ENCODE peak calls at places on chromosomes 16 and 17, in ten cellular contexts. Y, O, A, W, Q, I, F, K, N and U are unnamed samples.

GRCh38 chr17:54956802-54957201 is 11.7 kb downstream of the COX11 start:
- DNase-seq in Y (no peak), A (no peak), K (no peak), O (no peak), N (no peak), W (no peak), I (no peak), F (no peak), Q (no peak), U (no peak)

GRCh38 chr17:32927724-32928526 is at the start of gene TMEM98:
- DNase-seq in F (peak), O (peak), K (peak), W (no peak), A (peak), Q (peak), N (no peak), Y (no peak), I (no peak), U (peak)

GRCh38 chr16:67666032-67666537 is 465 bp downstream of the ENKD1 start:
- DNase-seq in I (no peak), Q (no peak), A (no peak), Y (peak), W (peak), F (no peak), K (peak), O (peak), N (no peak), U (peak)

GRCh38 chr16:49699718-49700117 is 156.2 kb downstream of the ZNF423 start:
- DNase-seq in F (no peak), K (peak), Y (no peak), W (no peak), O (no peak), A (no peak), I (no peak), N (no peak), Q (no peak), U (no peak)

GRCh38 chr17:60163108-60163784 is 13.5 kb downstream of the CA4 start:
- DNase-seq in W (no peak), Y (no peak), A (no peak), Q (no peak), O (no peak), I (no peak), F (no peak), N (no peak), K (no peak), U (no peak)

GRCh38 chr17:80968602-80969029 is 23.0 kb upstream of the CHMP6 start:
- DNase-seq in Y (peak), A (no peak), W (no peak), I (no peak), F (peak), N (no peak), K (no peak), O (no peak), Q (peak), U (peak)

GRCh38 chr17:21213491-21214014 is 408 bp downstream of the TMEM11 start:
- DNase-seq in Q (peak), O (peak), N (no peak), F (no peak), A (peak), W (no peak), I (peak), Y (peak), K (no peak), U (peak)

GRCh38 chr17:19415806-19416775 is 5.1 kb downstream of the RNF112 start:
- DNase-seq in N (no peak), O (no peak), K (no peak), F (no peak), I (no peak), A (no peak), Y (no peak), Q (no peak), W (no peak), U (no peak)

GRCh38 chr17:9037741-9038140 is 16.4 kb downstream of the NTN1 start:
- DNase-seq in Q (no peak), O (no peak), A (no peak), N (no peak), K (no peak), I (no peak), F (no peak), W (no peak), Y (no peak), U (no peak)

GRCh38 chr16:66481081-66481942 is 54.2 kb downstream of the BEAN1 start:
- DNase-seq in Q (no peak), A (peak), K (no peak), I (no peak), N (no peak), F (no peak), W (no peak), O (peak), Y (peak), U (no peak)

GRCh38 chr17:45334701-45335677 is 18.2 kb upstream of the MAP3K14 start:
- DNase-seq in Q (no peak), N (no peak), W (no peak), F (no peak), K (no peak), O (no peak), A (peak), I (no peak), Y (peak), U (no peak)

GRCh38 chr17:40111221-40112128 is 10.3 kb upstream of the MSL1 start:
- DNase-seq in W (peak), Y (peak), I (peak), Q (peak), O (peak), K (peak), F (peak), A (peak), N (peak), U (peak)

GRCh38 chr17:1035546-1036170 is 38.7 kb downstream of the TIMM22 start:
- DNase-seq in Q (no peak), A (no peak), O (no peak), W (no peak), Y (no peak), I (no peak), N (no peak), F (no peak), K (no peak), U (no peak)

GRCh38 chr16:11133344-11133921 is 122.6 kb downstream of the SOCS1 start:
- DNase-seq in O (peak), I (peak), Q (peak), F (peak), W (peak), A (peak), Y (peak), K (peak), N (peak), U (peak)

GRCh38 chr16:66948034-66948821 is 12.8 kb upstream of the CES3 start:
- DNase-seq in W (peak), N (no peak), A (no peak), F (no peak), Q (peak), K (no peak), O (no peak), I (peak), Y (no peak), U (no peak)

GRCh38 chr17:58756246-58757161 is 850 bp downstream of the PPM1E start:
- DNase-seq in I (no peak), W (no peak), Q (peak), F (no peak), Y (no peak), K (no peak), A (no peak), O (peak), N (no peak), U (no peak)

GRCh38 chr16:17403859-17404545 is 66.8 kb downstream of the XYLT1 start:
- DNase-seq in W (no peak), O (no peak), A (no peak), F (no peak), N (no peak), K (no peak), Q (no peak), I (no peak), Y (no peak), U (no peak)

GRCh38 chr16:17408296-17408695 is 62.5 kb downstream of the XYLT1 start:
- DNase-seq in K (no peak), F (no peak), O (no peak), I (no peak), N (no peak), Q (no peak), A (no peak), Y (no peak), W (no peak), U (no peak)

GRCh38 chr16:17403156-17403809 is 67.5 kb downstream of the XYLT1 start:
- DNase-seq in Y (no peak), N (no peak), Q (no peak), W (no peak), K (no peak), A (no peak), F (no peak), I (no peak), O (no peak), U (no peak)

GRCh38 chr16:17407321-17407720 is 63.4 kb downstream of the XYLT1 start:
- DNase-seq in I (no peak), Q (no peak), O (no peak), A (no peak), K (no peak), F (no peak), N (no peak), W (no peak), Y (no peak), U (no peak)

DNA sequence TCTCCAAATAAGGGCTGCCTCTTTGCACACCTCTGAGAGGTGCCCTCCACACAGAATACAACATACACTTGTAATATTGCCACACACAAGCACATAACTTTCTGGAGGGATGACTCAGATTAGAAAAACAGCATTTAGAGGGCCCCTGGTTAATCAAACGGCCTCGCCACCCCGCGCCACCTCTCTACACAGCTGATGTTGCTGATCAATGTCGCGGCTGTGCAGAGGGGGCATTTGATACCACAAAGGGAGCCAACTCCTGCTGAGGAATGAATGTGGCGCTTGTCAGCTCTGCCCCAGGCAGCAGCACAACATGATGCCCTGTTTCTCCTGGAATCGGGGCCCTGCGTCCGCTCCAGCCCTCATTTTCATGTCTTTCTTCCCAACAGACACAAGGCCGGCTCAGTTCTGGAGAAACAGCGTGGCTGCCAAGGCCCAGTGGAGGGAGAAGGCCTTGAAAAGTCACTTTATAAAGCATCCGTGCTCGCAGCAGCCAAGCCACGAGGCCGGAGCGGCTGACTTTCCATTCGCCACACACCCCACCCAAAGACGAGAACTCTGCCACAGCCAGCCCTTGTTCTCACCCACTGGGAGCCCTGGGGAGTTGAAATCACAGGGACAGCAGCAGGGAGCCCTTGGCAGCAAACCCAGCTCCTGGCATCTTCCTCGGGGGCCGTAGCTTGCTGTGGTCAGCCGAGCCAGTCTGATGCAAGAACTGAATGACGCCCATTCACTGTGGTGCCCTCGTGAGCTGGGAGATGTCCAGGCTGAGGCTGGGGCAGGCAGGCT is 65.7 kb downstream of the XYLT1 start:
- DNase-seq in W (no peak), I (no peak), K (peak), Y (peak), F (peak), Q (peak), A (peak), O (peak), N (no peak), U (peak)
- H3K4me3 ChIP-seq in W (no peak), I (no peak), K (no peak), Y (no peak), F (no peak), Q (no peak), A (no peak), O (no peak), N (no peak), U (no peak)

DNA sequence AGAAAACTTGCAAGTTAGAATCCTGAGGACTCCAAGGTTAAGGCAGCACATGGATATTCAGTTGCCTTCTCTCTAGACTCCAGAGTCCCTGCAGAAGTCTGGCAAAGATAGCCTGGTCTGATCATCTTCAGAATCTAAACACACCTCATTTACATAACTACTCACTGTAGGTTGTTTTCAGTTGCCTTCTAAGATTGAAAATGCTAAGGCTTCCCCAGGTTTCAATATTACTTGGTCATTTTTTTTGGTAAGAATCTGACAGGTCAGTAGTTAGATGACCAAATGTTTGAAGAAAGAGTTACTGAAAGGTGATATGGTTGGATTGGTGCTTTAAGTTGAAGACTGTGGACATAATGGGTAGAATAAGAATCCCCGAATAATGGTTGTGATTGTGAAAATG is 205.4 kb upstream of the KCNJ16 start:
- DNase-seq in O (no peak), F (no peak), Y (no peak), W (no peak), Q (no peak), K (no peak), N (no peak), I (no peak), A (no peak), U (no peak)
- H3K4me3 ChIP-seq in O (no peak), F (no peak), Y (no peak), W (no peak), Q (no peak), K (no peak), N (no peak), I (no peak), A (no peak), U (no peak)

DNA sequence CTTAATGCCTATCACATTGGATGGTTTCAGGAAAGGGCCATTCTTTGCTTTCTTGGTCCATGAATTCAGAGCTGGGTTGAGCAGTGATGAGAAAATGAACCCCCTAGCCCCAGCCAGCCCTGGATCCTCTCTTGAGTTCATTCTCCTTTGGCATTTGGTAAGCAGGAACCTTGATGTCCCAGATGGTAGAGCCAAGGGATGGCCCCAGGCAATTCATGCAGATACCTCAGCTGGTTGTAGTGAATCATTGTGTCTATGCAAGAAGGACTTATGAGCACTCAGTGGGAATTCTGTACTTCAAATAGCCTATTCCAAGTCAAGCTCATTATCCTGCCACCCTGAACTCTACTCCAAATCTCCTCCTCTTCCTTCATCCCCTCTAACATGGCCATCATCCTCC is 412.7 kb downstream of the UTP18 start:
- DNase-seq in F (no peak), W (no peak), N (no peak), Y (no peak), I (peak), Q (no peak), O (no peak), K (no peak), A (no peak), U (no peak)
- H3K4me3 ChIP-seq in F (no peak), W (no peak), N (no peak), Y (no peak), I (no peak), Q (no peak), O (no peak), K (no peak), A (no peak), U (no peak)

DNA sequence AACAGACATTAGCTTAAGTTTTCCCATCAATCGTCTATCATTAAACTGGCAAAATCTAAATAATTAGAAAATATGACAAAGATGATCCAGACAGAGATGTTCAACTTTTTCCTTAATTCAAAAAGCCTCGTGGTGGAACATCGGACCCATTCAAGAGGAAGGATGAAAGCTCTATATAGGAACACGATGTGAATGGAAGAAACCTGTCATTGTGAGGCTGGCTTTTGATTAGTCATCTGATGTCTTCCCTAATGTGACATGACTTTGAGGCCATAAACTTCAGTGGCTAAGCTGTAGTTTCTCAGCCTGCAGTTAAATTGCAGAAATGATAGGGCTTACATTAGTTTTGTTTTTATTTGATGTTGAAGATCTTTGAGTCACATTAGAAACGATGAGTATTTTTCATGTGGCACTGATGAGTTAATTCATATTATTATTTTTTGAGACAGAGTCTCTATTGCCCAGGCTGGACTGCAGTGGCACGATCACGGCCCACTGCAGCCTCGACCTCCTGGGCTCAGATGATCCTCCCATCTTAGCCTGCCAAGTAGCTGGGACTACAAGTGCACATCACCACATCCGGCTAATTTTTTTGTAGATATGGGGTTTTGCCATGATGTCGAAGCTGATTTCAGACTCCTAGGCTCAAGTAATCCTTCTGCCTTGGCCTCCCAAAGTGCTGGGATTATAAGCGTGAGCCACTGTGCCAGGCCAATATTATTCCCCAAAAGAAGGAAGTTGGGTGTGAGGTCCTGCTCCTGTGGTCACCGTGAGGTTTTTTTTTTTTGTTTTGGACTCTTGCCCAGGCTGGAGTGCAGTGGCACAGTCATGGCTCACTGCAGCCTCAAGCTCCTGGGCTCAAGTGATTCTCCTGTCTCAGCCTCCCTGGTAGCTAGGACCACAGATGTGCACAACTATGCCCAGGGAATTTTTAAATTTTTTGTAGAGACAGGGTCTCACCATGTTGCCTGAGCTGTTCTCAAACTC is 1.3 kb downstream of the AMZ2 start:
- DNase-seq in I (no peak), Q (no peak), F (no peak), N (no peak), A (no peak), W (no peak), Y (no peak), O (no peak), K (no peak), U (no peak)
- H3K4me3 ChIP-seq in I (peak), Q (no peak), F (no peak), N (peak), A (no peak), W (no peak), Y (no peak), O (no peak), K (peak), U (peak)

GRCh38 chr17:78020717-78021108 is 62.2 kb downstream of the TNRC6C start:
- DNase-seq in K (no peak), Y (no peak), A (no peak), Q (no peak), O (no peak), N (no peak), W (no peak), F (no peak), I (no peak), U (no peak)
- H3K4me3 ChIP-seq in K (no peak), Y (no peak), A (no peak), Q (no peak), O (no peak), N (no peak), W (no peak), F (no peak), I (no peak), U (no peak)

GRCh38 chr17:27545562-27546229 is 85.3 kb upstream of the LGALS9 start:
- DNase-seq in N (no peak), O (peak), Q (no peak), I (no peak), F (peak), K (no peak), A (no peak), W (no peak), Y (peak), U (no peak)

GRCh38 chr17:27542841-27543463 is 86.7 kb downstream of the KSR1 start:
- DNase-seq in N (no peak), O (no peak), Q (no peak), Y (no peak), A (no peak), I (no peak), K (no peak), W (no peak), F (no peak), U (no peak)

GRCh38 chr17:27543464-27543856 is 87.2 kb downstream of the KSR1 start:
- DNase-seq in Y (no peak), F (no peak), A (no peak), O (no peak), K (no peak), W (no peak), N (no peak), I (no peak), Q (no peak), U (no peak)

GRCh38 chr17:27543958-27544349 is 87.0 kb upstream of the LGALS9 start:
- DNase-seq in I (no peak), F (no peak), Q (no peak), N (no peak), Y (no peak), K (no peak), O (no peak), W (no peak), A (no peak), U (no peak)

DNA sequence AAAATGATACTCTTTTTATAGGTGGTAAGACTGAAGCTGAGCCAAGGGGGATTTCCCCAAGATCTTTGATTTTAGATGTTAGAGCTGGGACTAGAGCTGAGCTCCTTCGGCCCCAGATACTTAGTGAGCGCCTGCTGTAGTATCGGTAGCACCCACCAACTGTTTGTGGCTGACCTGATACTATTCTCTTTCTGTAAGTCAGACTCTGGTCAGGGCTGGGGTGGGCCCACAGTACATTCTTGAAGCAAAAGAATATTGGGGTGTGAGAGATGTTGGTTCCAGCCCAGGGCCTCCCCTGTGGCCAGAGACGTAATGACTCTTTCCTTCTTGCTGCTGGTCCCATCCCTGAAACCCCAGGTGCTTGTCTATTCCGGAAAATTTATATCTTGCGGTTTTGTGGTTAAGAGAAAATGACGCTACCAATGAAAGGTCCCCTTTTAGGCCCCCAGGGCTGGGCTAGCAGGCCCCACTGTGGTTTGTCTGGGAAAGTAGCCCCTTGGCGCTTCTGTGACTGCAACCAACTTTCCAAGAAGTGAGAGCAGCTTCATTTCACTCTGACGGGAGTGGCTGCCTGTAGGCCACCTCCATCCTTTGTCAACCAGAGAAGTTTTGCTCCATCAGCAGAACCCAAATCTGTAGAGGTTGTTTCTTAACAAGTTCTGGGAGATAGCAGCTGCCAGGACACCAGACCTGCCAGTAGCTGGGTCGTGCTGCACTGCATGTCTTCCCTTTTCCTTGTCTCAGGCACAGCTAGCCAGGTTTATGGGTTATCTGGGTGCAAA is 86.4 kb upstream of the LGALS9 start:
- DNase-seq in Y (no peak), W (no peak), K (no peak), N (no peak), O (no peak), A (no peak), I (no peak), F (peak), Q (no peak), U (peak)
- H3K4me3 ChIP-seq in Y (no peak), W (no peak), K (no peak), N (no peak), O (no peak), A (no peak), I (no peak), F (no peak), Q (no peak), U (no peak)